ENCODE peak calls at places on chromosomes 3 and 15, in five cellular contexts. T is neural progenitor cell, V is sigmoid colon, I is body of pancreas, L is AG04450. U is an unnamed sample.

GRCh38 chr15:69390575-69390974 is 23.6 kb upstream of the KIF23 start:
- DNase-seq in T (no peak), V (peak), I (no peak), L (no peak), U (no peak)

GRCh38 chr3:79598594-79598993 is 169.2 kb downstream of the ROBO1 start:
- DNase-seq in T (peak), V (no peak), I (no peak), L (no peak), U (no peak)

GRCh38 chr3:9229325-9229724 is 20.1 kb downstream of the SRGAP3 start:
- DNase-seq in T (no peak), V (peak), I (no peak), L (no peak), U (no peak)

GRCh38 chr3:167115331-167115934 is 264.7 kb downstream of the ZBBX start:
- DNase-seq in T (no peak), V (peak), I (no peak), L (no peak), U (no peak)

GRCh38 chr15:33735637-33736247 is 232.6 kb upstream of the CHRM5 start:
- DNase-seq in T (peak), V (no peak), I (no peak), L (no peak), U (no peak)

GRCh38 chr3:25458420-25458814 is 30.4 kb downstream of the RARB start:
- DNase-seq in T (no peak), V (no peak), I (no peak), L (no peak), U (no peak)

GRCh38 chr15:29937956-29938355 is 115.7 kb upstream of the TJP1 start:
- DNase-seq in T (no peak), V (no peak), I (no peak), L (peak), U (no peak)

GRCh38 chr3:170599995-170600624 is 14.2 kb upstream of the SLC7A14 start:
- DNase-seq in T (no peak), V (no peak), I (no peak), L (no peak), U (no peak)

GRCh38 chr3:157136647-157137387 is 23.1 kb downstream of the CCNL1 start:
- DNase-seq in T (no peak), V (no peak), I (peak), L (no peak), U (no peak)

GRCh38 chr15:64013179-64014043 is 32.9 kb downstream of the DAPK2 start:
- DNase-seq in T (peak), V (no peak), I (no peak), L (no peak), U (no peak)

GRCh38 chr3:184734903-184735630 is 23.2 kb upstream of the MAGEF1 start:
- DNase-seq in T (no peak), V (no peak), I (no peak), L (no peak), U (no peak)

GRCh38 chr3:131551761-131552160 is 49.0 kb upstream of the MRPL3 start:
- DNase-seq in T (no peak), V (no peak), I (no peak), L (no peak), U (no peak)

GRCh38 chr3:168088106-168088722 is 7.5 kb downstream of the GOLIM4 start:
- DNase-seq in T (peak), V (no peak), I (peak), L (no peak), U (no peak)

GRCh38 chr15:77001966-77002365 is 7.0 kb downstream of the PSTPIP1 start:
- DNase-seq in T (no peak), V (no peak), I (no peak), L (no peak), U (peak)

GRCh38 chr3:45799586-45799985 is 3.2 kb upstream of the SLC6A20 start:
- DNase-seq in T (no peak), V (no peak), I (no peak), L (no peak), U (no peak)

GRCh38 chr3:47283193-47283537 is 421 bp downstream of the KLHL18 start:
- DNase-seq in T (no peak), V (peak), I (no peak), L (no peak), U (no peak)

GRCh38 chr15:40382580-40383456 is at the start of gene KNSTRN:
- DNase-seq in T (peak), V (peak), I (peak), L (peak), U (peak)

GRCh38 chr15:101499863-101500713 is 10.6 kb upstream of the PCSK6 start:
- DNase-seq in T (no peak), V (peak), I (peak), L (no peak), U (no peak)

GRCh38 chr3:71543371-71544016 is 40.0 kb downstream of the FOXP1 start:
- DNase-seq in T (no peak), V (no peak), I (no peak), L (no peak), U (no peak)

DNA sequence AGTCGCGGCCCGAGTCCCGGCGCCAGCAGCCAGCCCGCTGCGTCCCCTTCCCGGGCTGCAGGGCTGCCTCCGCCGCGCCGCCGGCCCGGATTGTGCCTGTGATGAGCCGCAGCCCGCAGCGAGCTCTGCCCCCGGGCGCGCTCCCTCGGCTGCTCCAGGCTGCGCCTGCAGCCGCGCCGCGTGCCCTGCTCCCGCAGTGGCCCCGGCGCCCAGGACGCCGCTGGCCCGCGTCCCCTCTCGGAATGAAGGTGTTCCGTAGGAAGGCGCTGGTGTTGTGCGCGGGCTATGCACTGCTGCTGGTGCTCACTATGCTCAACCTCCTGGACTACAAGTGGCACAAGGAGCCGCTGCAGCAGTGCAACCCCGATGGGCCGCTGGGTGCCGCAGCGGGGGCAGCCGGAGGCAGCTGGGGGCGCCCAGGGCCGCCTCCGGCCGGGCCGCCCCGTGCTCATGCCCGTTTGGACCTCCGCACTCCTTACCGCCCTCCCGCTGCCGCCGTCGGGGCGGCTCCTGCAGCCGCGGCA is 1.2 kb downstream of the CHST2 start:
- DNase-seq in T (peak), V (no peak), I (peak), L (no peak), U (no peak)
- TF ChIP-seq CTCF in T (no peak), V (no peak), I (no peak), L (no peak), U (no peak)

GRCh38 chr3:17979248-17979647 is 236.8 kb upstream of the TBC1D5 start:
- DNase-seq in T (peak), V (peak), I (no peak), L (no peak), U (no peak)
- TF ChIP-seq CTCF in T (peak), V (peak), I (no peak), L (no peak), U (no peak)

DNA sequence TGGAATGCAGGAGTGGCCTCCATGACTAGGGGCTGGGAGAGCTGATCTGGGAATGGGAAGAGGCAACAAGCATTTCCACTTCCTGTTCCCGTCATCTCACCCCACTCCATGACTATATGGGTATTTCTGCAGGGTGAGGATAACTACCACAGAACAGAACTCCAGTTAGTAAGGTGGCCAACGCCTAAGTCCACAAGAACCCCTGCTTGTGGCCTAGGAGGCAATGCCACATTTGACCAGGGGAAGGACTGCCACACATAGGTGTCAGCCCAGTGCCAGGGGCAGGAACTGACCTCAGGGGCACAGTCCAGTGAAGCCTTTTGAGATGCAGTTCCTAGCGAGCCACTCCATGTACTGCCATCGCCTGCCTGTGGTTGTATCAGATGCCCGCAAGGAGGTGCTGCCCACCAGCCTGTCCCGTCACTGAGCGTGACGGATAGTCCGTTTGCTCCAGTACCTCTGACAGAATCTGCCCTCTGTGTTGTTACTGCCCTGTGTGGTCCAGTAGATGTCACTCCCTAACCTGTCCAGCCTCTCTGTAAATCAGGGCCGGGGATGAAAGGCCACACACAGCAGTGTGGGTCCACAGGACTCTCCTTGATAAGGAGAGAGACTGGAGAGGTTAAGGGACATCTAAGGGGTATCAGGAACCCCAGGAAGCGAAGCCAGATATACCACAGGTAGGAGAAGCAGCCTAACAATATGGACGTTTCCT is 3.5 kb upstream of the MTFMT start:
- DNase-seq in T (peak), V (peak), I (peak), L (no peak), U (peak)
- TF ChIP-seq CTCF in T (peak), V (peak), I (peak), L (peak), U (peak)

GRCh38 chr15:38211249-38211648 is 41.4 kb upstream of the SPRED1 start:
- DNase-seq in T (no peak), V (no peak), I (no peak), L (no peak), U (no peak)

GRCh38 chr15:38208779-38209178 is 43.9 kb upstream of the SPRED1 start:
- DNase-seq in T (no peak), V (no peak), I (no peak), L (no peak), U (no peak)

GRCh38 chr15:38215707-38216106 is 36.9 kb upstream of the SPRED1 start:
- DNase-seq in T (no peak), V (no peak), I (no peak), L (no peak), U (no peak)

GRCh38 chr15:38213392-38213791 is 39.2 kb upstream of the SPRED1 start:
- DNase-seq in T (no peak), V (no peak), I (no peak), L (no peak), U (no peak)

DNA sequence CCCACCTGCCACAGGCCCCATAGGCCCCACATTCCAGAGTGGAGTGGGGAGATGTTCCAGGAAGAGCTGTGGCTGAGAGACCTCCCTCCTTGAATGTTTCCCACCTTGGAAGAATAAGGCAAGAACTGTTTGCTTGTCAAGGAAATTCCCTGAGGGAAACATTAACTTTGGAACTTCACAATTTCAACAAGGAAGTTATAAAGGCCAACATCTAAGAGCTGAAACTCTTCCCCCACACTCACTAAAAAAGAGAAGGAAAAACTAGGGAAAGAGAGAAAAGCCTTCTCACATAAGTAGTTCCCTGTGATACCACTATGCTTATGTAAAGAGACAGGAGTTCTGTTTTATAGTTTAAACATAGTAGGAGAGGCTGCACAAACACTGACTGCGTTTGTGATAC is 39.9 kb upstream of the SPRED1 start:
- DNase-seq in T (no peak), V (no peak), I (no peak), L (no peak), U (no peak)
- TF ChIP-seq CTCF in T (no peak), V (no peak), I (no peak), L (no peak), U (no peak)

DNA sequence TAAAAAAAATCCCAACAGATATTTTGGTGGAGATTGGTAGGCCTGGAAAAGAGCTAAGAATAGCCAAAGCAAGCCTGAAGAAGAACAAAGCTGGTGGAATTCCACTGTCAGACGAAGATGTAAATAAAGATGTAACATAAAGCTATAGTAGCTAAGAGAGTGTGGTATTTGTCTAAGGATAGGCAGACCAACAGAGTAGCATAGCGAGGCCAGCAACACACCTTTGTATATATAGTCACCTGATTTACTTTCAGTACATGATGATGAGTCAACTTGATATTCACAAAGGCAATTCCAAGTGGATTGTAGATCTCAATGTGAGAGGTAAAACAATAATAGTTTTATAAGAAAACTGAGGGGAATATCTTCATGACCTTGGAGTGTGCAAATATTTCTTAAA is 53.6 kb upstream of the SYN2 start:
- DNase-seq in T (no peak), V (no peak), I (no peak), L (no peak), U (no peak)
- TF ChIP-seq CTCF in T (no peak), V (no peak), I (no peak), L (no peak), U (no peak)

GRCh38 chr15:37682304-37682703 is 252.1 kb upstream of the TMCO5A start:
- DNase-seq in T (peak), V (no peak), I (no peak), L (no peak), U (no peak)
- TF ChIP-seq CTCF in T (peak), V (no peak), I (peak), L (peak), U (no peak)

U was measured in ascending aorta.